ENCODE peak calls at places on chromosomes 3 and 15, in four cellular contexts. U, F, Y and G are unnamed samples.

GRCh38 chr3:151037746-151038145 is 47.7 kb upstream of the MED12L start:
- DNase-seq in Y (no peak), U (no peak), F (peak; percentile 89), G (no peak)

GRCh38 chr3:194521514-194522260 is 34.9 kb upstream of the ATP13A3 start:
- DNase-seq in U (no peak), Y (no peak), F (peak; percentile 19), G (no peak)

GRCh38 chr3:13122101-13123055 is 49.1 kb upstream of the IQSEC1 start:
- DNase-seq in F (no peak), Y (no peak), U (no peak), G (no peak)

GRCh38 chr3:28768439-28768838 is 419.8 kb upstream of the AZI2 start:
- DNase-seq in Y (no peak), U (no peak), F (no peak), G (no peak)

GRCh38 chr3:100561459-100562158 is 47.8 kb upstream of the ADGRG7 start:
- DNase-seq in F (peak; percentile 45), U (peak; percentile 48), Y (peak; percentile 25), G (no peak)

GRCh38 chr3:69740103-69741021 is 1.1 kb downstream of the MITF start:
- DNase-seq in U (peak; percentile 84), F (peak; percentile 20), Y (peak; percentile 19), G (no peak)

GRCh38 chr3:143674100-143674968 is 173.9 kb downstream of the SLC9A9 start:
- DNase-seq in Y (peak; percentile 3), U (peak; percentile 71), F (peak; percentile 74), G (peak; percentile 78)

GRCh38 chr3:112199622-112200316 is 66.7 kb upstream of the GCSAM start:
- DNase-seq in F (no peak), U (no peak), Y (no peak), G (no peak)

GRCh38 chr3:124999317-124999716 is 56.5 kb downstream of the HEG1 start:
- DNase-seq in Y (no peak), F (no peak), U (no peak), G (no peak)

GRCh38 chr15:86493884-86494283 is 414.2 kb downstream of the AGBL1 start:
- DNase-seq in U (no peak), Y (no peak), F (peak; percentile 64), G (no peak)

GRCh38 chr15:42914728-42915497 is 5.7 kb downstream of the TTBK2 start:
- DNase-seq in U (no peak), Y (no peak), F (peak; percentile 45), G (no peak)

GRCh38 chr3:129021140-129021551 is 20.0 kb downstream of the EFCC1 start:
- DNase-seq in U (no peak), Y (no peak), F (peak; percentile 93), G (no peak)

GRCh38 chr3:137820366-137820765 is 56.3 kb downstream of the SOX14 start:
- DNase-seq in Y (no peak), F (no peak), U (no peak), G (no peak)
- H2BK12ac ChIP-seq in Y (no peak overlapping the region), F (no peak overlapping the region), U (no peak overlapping the region), G (no peak overlapping the region)

GRCh38 chr3:178794711-178795110 is 258.5 kb downstream of the KCNMB2 start:
- DNase-seq in U (no peak), Y (no peak), F (no peak), G (no peak)
- H2BK12ac ChIP-seq in U (no peak overlapping the region), Y (no peak overlapping the region), F (no peak overlapping the region), G (no peak overlapping the region)

GRCh38 chr3:191802671-191803070 is 341.7 kb downstream of the PYDC2 start:
- DNase-seq in Y (no peak), F (no peak), U (no peak), G (no peak)
- H2BK12ac ChIP-seq in Y (no peak overlapping the region), F (no peak overlapping the region), U (no peak overlapping the region), G (no peak overlapping the region)

GRCh38 chr3:177286034-177286433 is 88.8 kb upstream of the TBL1XR1 start:
- DNase-seq in F (peak; percentile 27), Y (no peak), U (no peak), G (no peak)
- H2BK12ac ChIP-seq in F (peak overlapping the region; percentile 54), Y (no peak overlapping the region), U (no peak overlapping the region), G (no peak overlapping the region)

GRCh38 chr3:141302364-141303141 is 65.8 kb upstream of the ZBTB38 start:
- DNase-seq in Y (no peak), F (peak; percentile 79), U (no peak), G (no peak)
- H2BK12ac ChIP-seq in Y (no peak overlapping the region), F (peak overlapping the region; percentile 54), U (no peak overlapping the region), G (no peak overlapping the region)

DNA sequence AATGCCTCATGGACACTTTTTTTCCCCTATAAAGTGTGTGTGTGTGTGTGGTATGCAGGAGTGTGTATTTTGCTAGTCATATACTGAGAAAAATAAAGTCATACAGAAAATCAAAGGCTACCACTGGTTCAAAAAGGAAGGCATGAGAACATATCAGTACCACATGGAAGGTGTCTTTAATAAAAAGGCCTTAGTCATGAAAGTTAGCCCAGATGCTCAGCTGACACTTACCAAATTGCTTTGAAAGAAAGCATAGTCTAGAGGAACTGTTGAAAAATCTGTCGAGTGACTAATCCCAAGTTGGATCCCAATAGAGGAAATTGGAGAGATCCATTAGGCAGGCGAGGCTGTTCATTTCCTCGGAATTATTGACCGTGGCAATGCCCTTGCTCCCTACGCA is 432.9 kb upstream of the CFAP20DC start:
- DNase-seq in F (no peak), Y (no peak), U (no peak), G (no peak)
- H2BK12ac ChIP-seq in F (no peak overlapping the region), Y (no peak overlapping the region), U (no peak overlapping the region), G (no peak overlapping the region)